ENCODE peak calls at places on chromosomes 13 and 19, in eight cellular contexts. Y, X, Q, W, O, N, T and G are unnamed samples.

GRCh38 chr19:42324655-42325307 is 654 bp upstream of the MEGF8 start:
- DNase-seq in N (no peak), Q (no peak), X (no peak), Y (no peak), W (no peak), O (no peak), T (no peak), G (no peak)

GRCh38 chr13:77429320-77430142 is 102.6 kb upstream of the MYCBP2 start:
- DNase-seq in T (no peak), O (no peak), X (no peak), W (no peak), N (no peak), Q (no peak), Y (no peak), G (no peak)

GRCh38 chr19:44111910-44112463 is 1.2 kb upstream of the ZNF225 start:
- DNase-seq in Q (no peak), X (peak), O (no peak), N (no peak), Y (no peak), W (no peak), T (no peak), G (peak)

GRCh38 chr13:45626731-45627374 is 11.3 kb upstream of the ERICH6B start:
- DNase-seq in W (no peak), Q (no peak), Y (no peak), N (no peak), O (no peak), X (no peak), T (no peak), G (no peak)

GRCh38 chr13:27005556-27005955 is 166.1 kb downstream of the USP12 start:
- DNase-seq in Y (no peak), T (no peak), Q (no peak), W (no peak), X (no peak), N (no peak), O (no peak), G (no peak)

GRCh38 chr13:19089315-19089714 is 92.3 kb downstream of the TUBA3C start:
- DNase-seq in T (no peak), N (no peak), X (no peak), Q (no peak), W (no peak), Y (no peak), O (no peak), G (no peak)

GRCh38 chr13:57408312-57408711 is 223.2 kb upstream of the PCDH17 start:
- DNase-seq in Q (no peak), O (no peak), X (no peak), Y (no peak), T (no peak), W (no peak), N (no peak), G (no peak)

GRCh38 chr13:27396252-27396846 is 28.1 kb upstream of the GTF3A start:
- DNase-seq in O (no peak), T (no peak), X (no peak), Y (no peak), Q (no peak), W (no peak), N (peak), G (no peak)

GRCh38 chr13:34638897-34639296 is 303.2 kb upstream of the NBEA start:
- DNase-seq in W (no peak), Q (no peak), Y (no peak), O (no peak), N (no peak), T (no peak), X (no peak), G (no peak)

GRCh38 chr19:43450545-43450997 is 14.8 kb downstream of the LYPD3 start:
- DNase-seq in W (no peak), T (no peak), N (no peak), O (no peak), Y (no peak), Q (no peak), X (no peak), G (peak)

GRCh38 chr19:3480383-3481091 is at the start of gene SMIM24:
- DNase-seq in Q (no peak), N (no peak), W (no peak), O (no peak), X (no peak), T (no peak), Y (no peak), G (no peak)

GRCh38 chr13:63435668-63436275 is 2020.1 kb upstream of the PCDH20 start:
- DNase-seq in W (no peak), Q (no peak), N (no peak), T (no peak), Y (no peak), O (no peak), X (no peak), G (peak)

GRCh38 chr13:82713681-82714405 is 1168.4 kb downstream of the SLITRK1 start:
- DNase-seq in X (no peak), W (no peak), N (no peak), Y (no peak), O (no peak), Q (no peak), T (no peak), G (no peak)

GRCh38 chr13:113875829-113876228 is 12.0 kb upstream of the GAS6 start:
- DNase-seq in N (no peak), Y (no peak), W (no peak), X (no peak), T (peak), O (no peak), Q (no peak), G (no peak)

GRCh38 chr19:11361771-11362731 is 6.8 kb downstream of the PLPPR2 start:
- DNase-seq in X (no peak), Q (no peak), O (no peak), T (no peak), Y (no peak), N (no peak), W (no peak), G (no peak)

GRCh38 chr19:19217110-19217509 is 5.4 kb downstream of the NCAN start:
- DNase-seq in W (no peak), Y (no peak), N (peak), Q (no peak), O (no peak), X (no peak), T (no peak), G (peak)

GRCh38 chr19:3442487-3443071 is 37.7 kb downstream of the SMIM24 start:
- DNase-seq in W (no peak), N (no peak), X (no peak), T (no peak), Q (no peak), Y (no peak), O (no peak), G (no peak)

GRCh38 chr19:41031926-41032325 is 40.8 kb downstream of the CYP2B6 start:
- DNase-seq in T (no peak), N (no peak), W (no peak), Y (no peak), Q (no peak), X (no peak), O (no peak), G (no peak)

GRCh38 chr19:15672580-15673175 is at the start of gene CYP4F12:
- DNase-seq in T (peak), W (no peak), N (peak), Q (no peak), Y (peak), X (no peak), O (peak), G (no peak)

GRCh38 chr13:111090169-111090568 is 24.9 kb upstream of the ARHGEF7 start:
- DNase-seq in O (no peak), Q (no peak), Y (no peak), W (no peak), N (no peak), X (no peak), T (no peak), G (no peak)

GRCh38 chr19:32824136-32824835 is 45.3 kb downstream of the SLC7A9 start:
- DNase-seq in Y (no peak), X (no peak), T (no peak), W (no peak), O (no peak), Q (no peak), N (no peak), G (no peak)

GRCh38 chr19:932647-933552 is 7.1 kb downstream of the ARID3A start:
- DNase-seq in T (peak), O (peak), X (no peak), N (no peak), Y (peak), W (no peak), Q (no peak), G (peak)

GRCh38 chr19:19300613-19301012 is 19.7 kb downstream of the SUGP1 start:
- DNase-seq in X (no peak), T (no peak), Q (no peak), O (no peak), W (no peak), N (no peak), Y (no peak), G (no peak)

GRCh38 chr19:38669532-38669931 is 22.1 kb downstream of the ACTN4 start:
- DNase-seq in Q (no peak), X (no peak), Y (no peak), W (no peak), N (no peak), T (peak), O (no peak), G (no peak)

GRCh38 chr13:49450105-49450819 is 6.2 kb downstream of the SETDB2 start:
- DNase-seq in N (no peak), Y (no peak), T (no peak), X (no peak), W (no peak), O (no peak), Q (no peak), G (no peak)

GRCh38 chr19:30253581-30253996 is 118.6 kb upstream of the ZNF536 start:
- DNase-seq in Q (no peak), T (no peak), W (no peak), X (no peak), N (peak), Y (no peak), O (no peak), G (no peak)

GRCh38 chr19:488505-489417 is 7.5 kb upstream of the MADCAM1 start:
- DNase-seq in X (no peak), T (peak), Y (peak), O (peak), W (peak), Q (peak), N (peak), G (peak)